ENCODE peak calls at places on chromosomes 4 and X, in five cellular contexts. A is right lobe of liver, J is psoas muscle, W is adrenal gland, U is body of pancreas. L is an unnamed sample.

GRCh38 chrX:105653891-105654290 is 168.4 kb upstream of the NRK start:
- DNase-seq in W (no peak), J (no peak), U (no peak), A (no peak), L (no peak)

GRCh38 chr4:173499568-173500535 is 30.2 kb downstream of the HAND2 start:
- DNase-seq in W (no peak), A (no peak), U (no peak), J (no peak), L (no peak)

GRCh38 chr4:167774646-167775045 is 317.7 kb upstream of the ANXA10 start:
- DNase-seq in W (no peak), J (no peak), U (no peak), A (no peak), L (no peak)

GRCh38 chrX:135327299-135327698 is 18.0 kb downstream of the ETDC start:
- DNase-seq in J (no peak), A (no peak), W (peak), U (no peak), L (no peak)

GRCh38 chr4:184955636-184956035 is 62.7 kb upstream of the HELT start:
- DNase-seq in A (no peak), U (no peak), J (no peak), W (no peak), L (no peak)

GRCh38 chr4:83851261-83852084 is 315.6 kb downstream of the GPAT3 start:
- DNase-seq in J (no peak), U (no peak), A (no peak), W (no peak), L (no peak)

GRCh38 chr4:22897520-22898108 is 204.9 kb downstream of the GBA3 start:
- DNase-seq in J (no peak), A (no peak), W (no peak), U (peak), L (no peak)

GRCh38 chr4:99029018-99029735 is 33.7 kb downstream of the METAP1 start:
- DNase-seq in J (no peak), W (no peak), A (no peak), U (no peak), L (no peak)

GRCh38 chrX:27008486-27008885 is 454.7 kb downstream of the PPP4R3C start:
- DNase-seq in A (no peak), U (no peak), J (no peak), W (no peak), L (no peak)

GRCh38 chr4:41009411-41009810 is 204.9 kb downstream of the APBB2 start:
- DNase-seq in J (no peak), A (no peak), U (no peak), W (no peak), L (no peak)

GRCh38 chr4:118280501-118281218 is 72.1 kb downstream of the PRSS12 start:
- DNase-seq in W (peak), A (no peak), J (no peak), U (peak), L (peak)

GRCh38 chrX:129798888-129799287 is 19.1 kb downstream of the SASH3 start:
- DNase-seq in J (no peak), W (no peak), A (no peak), U (no peak), L (no peak)

GRCh38 chrX:118552501-118552900 is 56.9 kb downstream of the DOCK11 start:
- DNase-seq in A (no peak), J (no peak), W (peak), U (no peak), L (no peak)

GRCh38 chr4:184192933-184193332 is 24.7 kb downstream of the ENPP6 start:
- DNase-seq in J (no peak), A (no peak), W (no peak), U (no peak), L (no peak)

GRCh38 chr4:168677063-168677462 is 180.2 kb downstream of the PALLD start:
- DNase-seq in A (no peak), U (no peak), W (no peak), J (no peak), L (no peak)

GRCh38 chr4:173014113-173014558 is 154.5 kb upstream of the GALNT7 start:
- DNase-seq in A (no peak), W (no peak), J (no peak), U (no peak), L (no peak)

GRCh38 chrX:132480581-132481203 is 8.1 kb downstream of the MBNL3 start:
- DNase-seq in A (peak), J (peak), W (peak), U (peak), L (no peak)

GRCh38 chr4:77306496-77306895 is 149.5 kb downstream of the CCNG2 start:
- DNase-seq in U (no peak), A (no peak), J (no peak), W (no peak), L (no peak)

GRCh38 chr4:77309496-77309895 is 152.5 kb downstream of the CCNG2 start:
- DNase-seq in J (no peak), W (no peak), A (no peak), U (no peak), L (peak)

GRCh38 chr4:77310931-77311330 is 153.9 kb downstream of the CCNG2 start:
- DNase-seq in J (no peak), U (no peak), W (no peak), A (no peak), L (peak)

GRCh38 chr4:77308843-77309242 is 151.8 kb downstream of the CCNG2 start:
- DNase-seq in J (no peak), U (no peak), W (no peak), A (no peak), L (no peak)

DNA sequence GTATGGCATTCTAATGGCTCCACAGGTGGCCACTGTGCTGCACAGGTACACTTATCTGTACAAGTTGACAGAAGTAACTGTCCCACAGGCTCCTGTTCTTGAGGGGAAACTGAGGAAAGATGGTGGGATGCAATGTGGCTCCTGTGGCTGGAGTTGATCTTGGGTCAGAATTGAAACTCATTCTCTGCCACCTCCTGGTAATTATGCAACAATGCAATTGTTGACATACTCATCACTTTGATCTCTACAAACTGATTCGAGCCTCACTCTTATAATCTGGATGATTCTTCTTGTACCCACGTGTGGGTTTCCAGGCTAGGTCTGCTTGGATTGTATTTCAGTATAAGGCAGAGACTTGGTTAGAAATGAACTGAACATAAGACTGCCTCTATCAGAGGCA is 148.8 kb downstream of the CCNG2 start:
- DNase-seq in U (no peak), A (no peak), J (no peak), W (no peak), L (no peak)
- TF ChIP-seq CTCF in U (no peak), A (no peak), J (no peak), W (no peak), L (peak)

GRCh38 chr4:94559351-94559806 is 107.6 kb downstream of the PDLIM5 start:
- DNase-seq in J (no peak), A (no peak), U (no peak), W (no peak), L (no peak)

GRCh38 chr4:94558392-94558920 is 106.7 kb downstream of the PDLIM5 start:
- DNase-seq in U (no peak), A (no peak), J (no peak), W (no peak), L (no peak)

GRCh38 chr4:94564252-94564651 is 112.5 kb downstream of the PDLIM5 start:
- DNase-seq in A (no peak), J (no peak), U (no peak), W (no peak), L (no peak)

GRCh38 chr4:94562285-94562684 is 110.5 kb downstream of the PDLIM5 start:
- DNase-seq in U (no peak), W (no peak), J (no peak), A (no peak), L (no peak)

GRCh38 chr4:94561249-94562024 is 109.7 kb downstream of the PDLIM5 start:
- DNase-seq in A (no peak), J (no peak), W (no peak), U (no peak), L (no peak)
- H3K4me3 ChIP-seq in A (no peak), J (no peak), W (no peak), U (no peak), L (no peak)

GRCh38 chrX:47748576-47748975 is 88.1 kb upstream of the ZNF81 start:
- DNase-seq in W (no peak), U (no peak), A (no peak), J (no peak), L (no peak)

GRCh38 chrX:47749185-47749967 is 87.3 kb upstream of the ZNF81 start:
- DNase-seq in J (no peak), U (no peak), W (peak), A (no peak), L (no peak)

GRCh38 chrX:47752685-47753084 is 84.0 kb upstream of the ZNF81 start:
- DNase-seq in A (no peak), J (no peak), W (no peak), U (no peak), L (no peak)

GRCh38 chrX:47746446-47746845 is 87.5 kb upstream of the UXT start:
- DNase-seq in J (no peak), W (no peak), U (no peak), A (no peak), L (no peak)

DNA sequence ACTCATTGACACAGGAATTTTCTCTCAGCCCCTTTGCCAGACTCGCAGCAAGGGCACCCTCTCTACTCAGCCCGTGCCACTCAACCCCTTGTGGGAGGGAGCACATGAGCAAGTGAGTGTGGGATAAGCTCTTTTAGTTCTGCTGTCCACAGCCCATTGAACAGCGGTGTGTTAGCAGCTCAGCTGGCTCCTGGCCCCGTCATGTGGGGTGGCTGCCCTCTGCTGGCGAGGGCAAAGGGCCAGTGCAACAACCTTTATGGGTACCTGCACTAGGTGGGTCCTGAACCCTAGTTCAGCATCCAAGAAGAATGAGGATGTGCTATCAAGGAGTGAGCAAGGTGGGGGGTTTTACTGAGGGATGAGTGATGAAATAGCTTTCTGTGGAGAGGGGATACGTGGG is 85.0 kb upstream of the ZNF81 start:
- DNase-seq in A (peak), W (peak), U (peak), J (no peak), L (no peak)
- TF ChIP-seq CTCF in A (peak), W (peak), U (peak), J (peak), L (peak)

GRCh38 chrX:50813843-50814661 is at the start of gene SHROOM4:
- DNase-seq in W (peak), U (no peak), A (peak), J (peak), L (no peak)

GRCh38 chrX:50812995-50813842 is 775 bp downstream of the SHROOM4 start:
- DNase-seq in A (peak), W (peak), J (peak), U (peak), L (no peak)

GRCh38 chrX:50818986-50819385 is 5.0 kb upstream of the SHROOM4 start:
- DNase-seq in U (no peak), W (no peak), J (no peak), A (no peak), L (no peak)

GRCh38 chrX:50814701-50815476 is 895 bp upstream of the SHROOM4 start:
- DNase-seq in U (no peak), W (no peak), J (peak), A (no peak), L (no peak)
- H3K4me3 ChIP-seq in U (no peak), W (peak), J (peak), A (no peak), L (peak)

GRCh38 chr4:124711469-124712416 is 789 bp downstream of the ANKRD50 start:
- DNase-seq in J (no peak), W (peak), U (peak), A (peak), L (peak)
- TF ChIP-seq CTCF in J (no peak), W (no peak), U (no peak), A (peak), L (peak)